ENCODE peak calls at places on chromosome 10, in four cellular contexts. One of them, this sample, is unnamed.

GRCh38 chr10:14447112-14447839 is 116.6 kb upstream of the FRMD4A start:
- DNase-seq in NCI-H1417: no peak
- DNase-seq in GM23248: no peak
- DNase-seq in stimulated activated CD4-positive, alpha-beta T cell treated with anti-CD3 and anti-CD28 coated beads, Interleukin-15, amount 100 ng/mL, for 24 hours: no peak
- DNase-seq in this sample: peak

GRCh38 chr10:130658687-130659290 is 522.6 kb downstream of the GLRX3 start:
- DNase-seq in NCI-H1417: no peak
- DNase-seq in GM23248: no peak
- DNase-seq in stimulated activated CD4-positive, alpha-beta T cell treated with anti-CD3 and anti-CD28 coated beads, Interleukin-15, amount 100 ng/mL, for 24 hours: no peak
- DNase-seq in this sample: no peak

GRCh38 chr10:13188593-13188992 is 27.2 kb downstream of the MCM10 start:
- DNase-seq in NCI-H1417: no peak
- DNase-seq in GM23248: no peak
- DNase-seq in stimulated activated CD4-positive, alpha-beta T cell treated with anti-CD3 and anti-CD28 coated beads, Interleukin-15, amount 100 ng/mL, for 24 hours: no peak
- DNase-seq in this sample: no peak

GRCh38 chr10:34565934-34566333 is 249.2 kb downstream of the PARD3 start:
- DNase-seq in NCI-H1417: no peak
- DNase-seq in GM23248: peak
- DNase-seq in stimulated activated CD4-positive, alpha-beta T cell treated with anti-CD3 and anti-CD28 coated beads, Interleukin-15, amount 100 ng/mL, for 24 hours: no peak
- DNase-seq in this sample: no peak

GRCh38 chr10:7205656-7206055 is 205.2 kb downstream of the SFMBT2 start:
- DNase-seq in NCI-H1417: no peak
- DNase-seq in GM23248: no peak
- DNase-seq in stimulated activated CD4-positive, alpha-beta T cell treated with anti-CD3 and anti-CD28 coated beads, Interleukin-15, amount 100 ng/mL, for 24 hours: no peak
- DNase-seq in this sample: no peak

GRCh38 chr10:81575007-81575406 is 300.0 kb upstream of the NRG3 start:
- DNase-seq in NCI-H1417: no peak
- DNase-seq in GM23248: no peak
- DNase-seq in stimulated activated CD4-positive, alpha-beta T cell treated with anti-CD3 and anti-CD28 coated beads, Interleukin-15, amount 100 ng/mL, for 24 hours: no peak
- DNase-seq in this sample: no peak

GRCh38 chr10:102673961-102674511 is 29.8 kb downstream of the TRIM8 start:
- DNase-seq in NCI-H1417: peak
- DNase-seq in GM23248: peak
- DNase-seq in stimulated activated CD4-positive, alpha-beta T cell treated with anti-CD3 and anti-CD28 coated beads, Interleukin-15, amount 100 ng/mL, for 24 hours: peak
- DNase-seq in this sample: peak

GRCh38 chr10:58258977-58259692 is 8.6 kb downstream of the IPMK start:
- DNase-seq in NCI-H1417: no peak
- DNase-seq in GM23248: no peak
- DNase-seq in stimulated activated CD4-positive, alpha-beta T cell treated with anti-CD3 and anti-CD28 coated beads, Interleukin-15, amount 100 ng/mL, for 24 hours: no peak
- DNase-seq in this sample: no peak

This sample was measured in renal cortical epithelial cell.